ENCODE peak calls at places on chromosomes 11 and 22, in eight cellular contexts. T is breast epithelium, Y is WERI-Rb-1, C is tibial nerve, H is neural progenitor cell, I is esophagus muscularis mucosa, L is PC-9, J is transverse colon. W is an unnamed sample.

GRCh38 chr11:9761441-9761945 is 97.6 kb downstream of the SWAP70 start:
- DNase-seq in T (no peak), Y (no peak), C (no peak), H (no peak), I (no peak), L (no peak), J (no peak), W (no peak)

GRCh38 chr11:125036933-125037332 is 26.2 kb upstream of the SLC37A2 start:
- DNase-seq in T (no peak), Y (no peak), C (no peak), H (no peak), I (no peak), L (peak; percentile 59), J (no peak), W (no peak)

GRCh38 chr11:68315581-68315920 is 3.2 kb downstream of the LRP5 start:
- DNase-seq in T (no peak), Y (no peak), C (no peak), H (no peak), I (no peak), L (no peak), J (peak; percentile 55), W (no peak)

GRCh38 chr11:12914401-12914912 is 94.7 kb upstream of the RASSF10 start:
- DNase-seq in T (no peak), Y (peak; percentile 31), C (no peak), H (peak; percentile 89), I (no peak), L (no peak), J (peak; percentile 24), W (no peak)

GRCh38 chr11:7439921-7440320 is 45.4 kb upstream of the OLFML1 start:
- DNase-seq in T (no peak), Y (no peak), C (no peak), H (no peak), I (no peak), L (no peak), J (no peak), W (no peak)

GRCh38 chr22:30861131-30861530 is 107.4 kb downstream of the MORC2 start:
- DNase-seq in T (peak; percentile 40), Y (no peak), C (no peak), H (no peak), I (no peak), L (no peak), J (no peak), W (no peak)

GRCh38 chr11:44496391-44496790 is 69.1 kb upstream of the CD82 start:
- DNase-seq in T (no peak), Y (peak; percentile 80), C (no peak), H (no peak), I (no peak), L (no peak), J (no peak), W (no peak)

GRCh38 chr11:27013741-27014415 is 20.0 kb downstream of the FIBIN start:
- DNase-seq in T (no peak), Y (no peak), C (no peak), H (no peak), I (no peak), L (no peak), J (no peak), W (no peak)

GRCh38 chr11:124605719-124606118 is 5.5 kb upstream of the PANX3 start:
- DNase-seq in T (no peak), Y (no peak), C (no peak), H (no peak), I (no peak), L (no peak), J (peak; percentile 12), W (no peak)

GRCh38 chr11:127620660-127621059 is 620.1 kb upstream of the KIRREL3 start:
- DNase-seq in T (no peak), Y (no peak), C (no peak), H (no peak), I (no peak), L (no peak), J (no peak), W (no peak)

GRCh38 chr11:10042699-10043098 is 251.3 kb downstream of the SBF2 start:
- DNase-seq in T (no peak), Y (no peak), C (no peak), H (no peak), I (no peak), L (no peak), J (no peak), W (no peak)

GRCh38 chr11:6554828-6555706 is 48.3 kb downstream of the RRP8 start:
- DNase-seq in T (no peak), Y (no peak), C (no peak), H (no peak), I (no peak), L (no peak), J (no peak), W (no peak)

GRCh38 chr11:102279641-102280170 is 37.6 kb upstream of the BIRC3 start:
- DNase-seq in T (no peak), Y (no peak), C (peak; percentile 20), H (no peak), I (no peak), L (no peak), J (peak; percentile 39), W (no peak)

GRCh38 chr22:48840112-48840949 is 987.3 kb downstream of the BRD1 start:
- DNase-seq in T (no peak), Y (no peak), C (no peak), H (no peak), I (no peak), L (no peak), J (no peak), W (no peak)

GRCh38 chr22:46931414-46931813 is 169.0 kb downstream of the TBC1D22A start:
- DNase-seq in T (no peak), Y (no peak), C (no peak), H (no peak), I (no peak), L (no peak), J (no peak), W (no peak)
- TF ChIP-seq CTCF in T (no peak), Y (no peak), C (no peak), H (peak; percentile 11), I (no peak), L (no peak), J (no peak), W (no peak)

DNA sequence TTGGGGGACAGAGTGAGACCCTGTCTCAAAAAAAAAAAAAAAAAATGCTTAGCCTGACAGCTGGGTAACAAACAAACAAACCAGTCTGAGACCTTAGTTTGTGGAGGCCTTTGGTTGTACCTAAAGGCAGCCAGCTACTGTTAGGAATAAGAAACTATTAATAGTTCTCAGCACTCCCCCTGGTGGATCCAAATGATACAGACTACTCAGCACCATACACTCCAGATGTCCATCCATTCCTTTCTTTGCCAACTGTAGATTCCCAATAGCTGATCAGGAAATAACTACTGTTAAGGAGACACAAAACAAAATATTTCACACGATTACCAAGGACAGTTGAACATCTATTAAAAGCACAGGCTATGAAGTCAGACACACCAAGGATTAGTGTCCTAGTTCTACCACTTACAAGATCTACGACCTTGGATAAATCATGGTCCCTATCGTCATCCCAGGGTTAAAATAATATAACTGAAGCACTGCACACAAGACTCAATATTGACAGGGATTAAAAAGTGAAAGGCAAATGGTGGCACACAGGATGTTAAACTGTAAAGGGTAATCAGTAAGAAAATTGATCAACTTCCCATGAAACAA is 17.2 kb downstream of the CLDN25 start:
- DNase-seq in T (no peak), Y (peak; percentile 44), C (peak; percentile 49), H (peak; percentile 71), I (no peak), L (no peak), J (no peak), W (no peak)
- H3K27ac ChIP-seq in T (no peak overlapping the region), Y (no peak overlapping the region), C (no peak overlapping the region), H (no peak overlapping the region), I (no peak overlapping the region), L (no peak overlapping the region), J (no peak overlapping the region), W (no peak overlapping the region)

GRCh38 chr11:72693271-72693968 is 19.2 kb upstream of the PDE2A start:
- DNase-seq in T (no peak), Y (no peak), C (no peak), H (no peak), I (no peak), L (no peak), J (no peak), W (no peak)
- TF ChIP-seq CTCF in T (no peak), Y (peak; percentile 58), C (no peak), H (peak; percentile 11), I (no peak), L (no peak), J (no peak), W (no peak)

GRCh38 chr22:28711820-28712777 is 29.5 kb downstream of the CHEK2 start:
- DNase-seq in T (no peak), Y (no peak), C (peak; percentile 29), H (no peak), I (no peak), L (peak; percentile 78), J (no peak), W (no peak)
- H3K27ac ChIP-seq in T (peak overlapping the region; percentile 48), Y (no peak overlapping the region), C (peak overlapping the region; percentile 66), H (no peak overlapping the region), I (peak overlapping the region; percentile 47), L (peak overlapping the region; percentile 28), J (peak overlapping the region; percentile 40), W (peak overlapping the region; percentile 43)

GRCh38 chr11:75350743-75351540 is 519 bp downstream of the ARRB1 start:
- DNase-seq in T (no peak), Y (peak; percentile 57), C (no peak), H (peak; percentile 52), I (no peak), L (no peak), J (peak; percentile 61), W (peak; percentile 61)
- TF ChIP-seq CTCF in T (no peak), Y (peak; percentile 32), C (peak; percentile 9), H (peak; percentile 24), I (peak; percentile 21), L (no peak), J (peak; percentile 24), W (no peak)

GRCh38 chr11:57432714-57433163 is 5.8 kb upstream of the SLC43A3 start:
- DNase-seq in T (no peak), Y (no peak), C (peak; percentile 20), H (no peak), I (no peak), L (peak; percentile 69), J (no peak), W (peak; percentile 56)
- H3K27ac ChIP-seq in T (peak overlapping the region; percentile 44), Y (no peak overlapping the region), C (no peak overlapping the region), H (no peak overlapping the region), I (peak overlapping the region; percentile 12), L (no peak overlapping the region), J (no peak overlapping the region), W (peak overlapping the region; percentile 23)